ENCODE peak calls at places on chromosomes 6 and 20, in nine cellular contexts. J, S, Q, E, O, Z, A, U and W are unnamed samples. For H3K9me3, the result is how much of the 10 kb centered on the place peaks cover.

GRCh38 chr20:4076671-4077070 is 61.3 kb upstream of the RNF24 start:
- DNase-seq in J (no peak), S (no peak), Q (no peak), E (no peak), O (no peak), Z (no peak), A (no peak), U (no peak), W (peak)

GRCh38 chr20:33668087-33668790 is 1.5 kb downstream of the ACTL10 start:
- DNase-seq in J (peak), S (no peak), Q (no peak), E (peak), O (peak), Z (peak), A (no peak), U (no peak), W (no peak)

GRCh38 chr20:56018194-56018593 is 12.9 kb upstream of the CBLN4 start:
- DNase-seq in J (no peak), S (no peak), Q (no peak), E (no peak), O (no peak), Z (no peak), A (no peak), U (no peak), W (no peak)

GRCh38 chr6:112049051-112049799 is 4.7 kb upstream of the CCN6 start:
- DNase-seq in J (no peak), S (no peak), Q (no peak), E (no peak), O (no peak), Z (no peak), A (no peak), U (no peak), W (peak)

GRCh38 chr6:144543006-144543871 is 258.1 kb downstream of the UTRN start:
- DNase-seq in J (no peak), S (no peak), Q (no peak), E (no peak), O (no peak), Z (no peak), A (no peak), U (no peak), W (peak)

GRCh38 chr6:15066433-15067337 is 179.2 kb upstream of the JARID2 start:
- DNase-seq in J (peak), S (no peak), Q (no peak), E (peak), O (peak), Z (no peak), A (no peak), U (peak), W (peak)

GRCh38 chr20:23454816-23455215 is 2.1 kb upstream of the CST11 start:
- DNase-seq in J (no peak), S (no peak), Q (no peak), E (no peak), O (no peak), Z (no peak), A (no peak), U (no peak), W (no peak)

GRCh38 chr6:44667668-44668390 is 280.3 kb downstream of the CDC5L start:
- DNase-seq in J (peak), S (peak), Q (peak), E (no peak), O (peak), Z (no peak), A (peak), U (peak), W (peak)

GRCh38 chr20:10225439-10226080 is 6.9 kb downstream of the SNAP25 start:
- DNase-seq in J (no peak), S (no peak), Q (no peak), E (no peak), O (no peak), Z (no peak), A (peak), U (no peak), W (no peak)

GRCh38 chr20:25195962-25196700 is 619 bp downstream of the ENTPD6 start:
- DNase-seq in J (no peak), S (peak), Q (peak), E (no peak), O (peak), Z (no peak), A (peak), U (peak), W (peak)

GRCh38 chr20:57210054-57210910 is 56.2 kb downstream of the BMP7 start:
- DNase-seq in J (peak), S (no peak), Q (no peak), E (no peak), O (no peak), Z (no peak), A (no peak), U (peak), W (no peak)

GRCh38 chr6:139117734-139118133 is 17.1 kb upstream of the HECA start:
- DNase-seq in J (no peak), S (no peak), Q (no peak), E (no peak), O (no peak), Z (no peak), A (no peak), U (no peak), W (no peak)

GRCh38 chr6:53793318-53793975 is 1.4 kb upstream of the LRRC1 start:
- DNase-seq in J (no peak), S (no peak), Q (peak), E (no peak), O (peak), Z (no peak), A (peak), U (peak), W (peak)

GRCh38 chr6:143864234-143864633 is at the start of gene ZC2HC1B:
- DNase-seq in J (no peak), S (no peak), Q (no peak), E (no peak), O (no peak), Z (no peak), A (no peak), U (no peak), W (no peak)

GRCh38 chr20:58649288-58650180 is 1.5 kb upstream of the STX16 start:
- DNase-seq in J (peak), S (no peak), Q (no peak), E (peak), O (no peak), Z (no peak), A (no peak), U (peak), W (no peak)

GRCh38 chr6:163405412-163406309 is 8.9 kb upstream of the QKI start:
- DNase-seq in J (peak), S (peak), Q (no peak), E (peak), O (peak), Z (no peak), A (peak), U (peak), W (peak)

GRCh38 chr6:54010340-54011276 is 100.6 kb upstream of the MLIP start:
- DNase-seq in J (peak), S (no peak), Q (no peak), E (no peak), O (peak), Z (no peak), A (no peak), U (no peak), W (peak)

GRCh38 chr20:50690979-50691584 is at the start of gene RIPOR3:
- DNase-seq in J (no peak), S (no peak), Q (peak), E (no peak), O (peak), Z (no peak), A (peak), U (no peak), W (no peak)

GRCh38 chr6:130713144-130713543 is 114.1 kb upstream of the SMLR1 start:
- DNase-seq in J (no peak), S (no peak), Q (peak), E (no peak), O (no peak), Z (no peak), A (no peak), U (no peak), W (no peak)

GRCh38 chr20:6502999-6503398 is 264.5 kb upstream of the BMP2 start:
- DNase-seq in J (no peak), S (no peak), Q (no peak), E (no peak), O (no peak), Z (no peak), A (no peak), U (no peak), W (no peak)

GRCh38 chr6:13190391-13190790 is 137.9 kb downstream of the TBC1D7 start:
- DNase-seq in J (no peak), S (no peak), Q (no peak), E (no peak), O (no peak), Z (no peak), A (no peak), U (no peak), W (no peak)

GRCh38 chr6:101120747-101121146 is 239.6 kb upstream of the ASCC3 start:
- DNase-seq in J (no peak), S (no peak), Q (no peak), E (no peak), O (no peak), Z (no peak), A (no peak), U (no peak), W (no peak)

GRCh38 chr6:166760288-166760687 is 133.2 kb upstream of the RPS6KA2 start:
- DNase-seq in J (no peak), S (peak), Q (no peak), E (no peak), O (no peak), Z (peak), A (no peak), U (no peak), W (no peak)

GRCh38 chr20:25042531-25043498 is 15.1 kb downstream of the ACSS1 start:
- DNase-seq in J (no peak), S (peak), Q (no peak), E (peak), O (peak), Z (peak), A (no peak), U (peak), W (peak)

GRCh38 chr6:48389146-48390043 is 278.4 kb upstream of the PTCHD4 start:
- DNase-seq in J (no peak), S (no peak), Q (peak), E (no peak), O (no peak), Z (no peak), A (no peak), U (peak), W (no peak)

GRCh38 chr6:74182992-74183391 is 487.0 kb downstream of the CD109 start:
- DNase-seq in J (peak), S (no peak), Q (no peak), E (no peak), O (no peak), Z (no peak), A (no peak), U (no peak), W (no peak)

GRCh38 chr20:24993337-24994185 is 1.0 kb upstream of the APMAP start:
- DNase-seq in J (peak), S (no peak), Q (no peak), E (no peak), O (no peak), Z (no peak), A (no peak), U (no peak), W (no peak)

GRCh38 chr20:5095931-5096330 is 23.8 kb downstream of the PCNA start:
- DNase-seq in J (no peak), S (no peak), Q (no peak), E (peak), O (no peak), Z (no peak), A (no peak), U (no peak), W (no peak)

GRCh38 chr6:21079468-21080048 is 514.0 kb upstream of the SOX4 start:
- DNase-seq in J (no peak), S (no peak), Q (no peak), E (no peak), O (no peak), Z (no peak), A (peak), U (no peak), W (no peak)

GRCh38 chr6:46051962-46052361 is 36.3 kb upstream of the CLIC5 start:
- DNase-seq in J (no peak), S (no peak), Q (no peak), E (no peak), O (no peak), Z (no peak), A (no peak), U (no peak), W (no peak)

GRCh38 chr20:51447097-51447764 is 95.3 kb downstream of the NFATC2 start:
- DNase-seq in J (no peak), S (no peak), Q (no peak), E (peak), O (peak), Z (no peak), A (no peak), U (peak), W (no peak)

GRCh38 chr20:7346562-7346961 is 579.1 kb downstream of the BMP2 start:
- DNase-seq in J (no peak), S (no peak), Q (no peak), E (no peak), O (no peak), Z (no peak), A (no peak), U (no peak), W (no peak)

GRCh38 chr6:55034752-55035151 is 139.6 kb upstream of the HCRTR2 start:
- DNase-seq in J (no peak), S (no peak), Q (no peak), E (no peak), O (no peak), Z (no peak), A (no peak), U (no peak), W (no peak)

GRCh38 chr6:43579171-43579570 is 3.2 kb downstream of the POLH start:
- DNase-seq in J (no peak), S (no peak), Q (no peak), E (no peak), O (no peak), Z (no peak), A (no peak), U (no peak), W (no peak)
- H3K9me3 ChIP-seq in J (under half), S (under half), Q (under half), E (under half), O (under half), Z (under half), A (under half), U (under half), W (under half)

GRCh38 chr6:168012431-168013249 is 15.2 kb downstream of the KIF25 start:
- DNase-seq in J (no peak), S (no peak), Q (no peak), E (no peak), O (no peak), Z (no peak), A (no peak), U (no peak), W (no peak)
- H3K9me3 ChIP-seq in J (under half), S (under half), Q (under half), E (under half), O (under half), Z (under half), A (under half), U (under half), W (under half)

DNA sequence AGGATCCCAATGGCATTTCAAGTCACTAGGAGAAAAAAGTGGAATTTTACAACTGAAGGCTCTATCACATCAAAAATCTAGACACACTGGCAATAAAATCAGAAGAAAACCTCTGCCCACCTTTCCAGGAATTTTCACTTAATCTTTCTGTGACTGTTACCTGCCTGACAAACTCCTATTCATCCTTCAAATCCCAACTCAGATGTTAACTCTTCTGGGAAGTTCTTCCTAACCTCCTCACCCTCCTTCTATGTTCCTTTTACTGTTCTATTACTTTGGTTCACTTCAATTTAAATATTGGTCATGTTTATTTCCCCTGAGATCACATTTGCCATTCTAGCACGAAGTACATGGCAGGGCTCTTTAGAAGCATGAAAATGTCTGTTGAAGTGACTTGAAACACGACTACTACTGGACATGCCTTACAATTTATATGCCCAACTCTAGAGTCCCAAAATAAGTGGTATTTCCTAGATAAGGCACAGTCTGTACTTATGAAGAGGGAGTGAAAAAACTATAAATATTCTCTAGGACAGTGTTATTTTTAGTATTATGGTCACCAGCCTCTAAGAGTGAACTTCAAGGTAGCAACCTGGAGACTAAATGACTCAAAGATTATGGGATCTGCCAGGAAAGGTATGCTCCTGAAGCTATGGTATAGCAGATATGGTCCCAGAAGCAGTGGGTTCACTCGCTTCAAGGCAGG is 17.1 kb downstream of the CHD6 start:
- DNase-seq in J (no peak), S (no peak), Q (no peak), E (no peak), O (no peak), Z (no peak), A (no peak), U (no peak), W (no peak)
- H3K9me3 ChIP-seq in J (under half), S (half or more), Q (under half), E (under half), O (under half), Z (under half), A (under half), U (under half), W (under half)

GRCh38 chr6:921400-921799 is 228.5 kb upstream of the EXOC2 start:
- DNase-seq in J (no peak), S (no peak), Q (no peak), E (no peak), O (no peak), Z (no peak), A (no peak), U (no peak), W (no peak)

GRCh38 chr6:917939-918338 is 225.0 kb upstream of the EXOC2 start:
- DNase-seq in J (no peak), S (no peak), Q (no peak), E (no peak), O (no peak), Z (no peak), A (no peak), U (no peak), W (no peak)

GRCh38 chr6:920512-920911 is 227.6 kb upstream of the EXOC2 start:
- DNase-seq in J (no peak), S (no peak), Q (no peak), E (no peak), O (no peak), Z (no peak), A (no peak), U (no peak), W (no peak)

GRCh38 chr6:917296-917695 is 224.4 kb upstream of the EXOC2 start:
- DNase-seq in J (no peak), S (no peak), Q (no peak), E (no peak), O (no peak), Z (no peak), A (no peak), U (no peak), W (no peak)

DNA sequence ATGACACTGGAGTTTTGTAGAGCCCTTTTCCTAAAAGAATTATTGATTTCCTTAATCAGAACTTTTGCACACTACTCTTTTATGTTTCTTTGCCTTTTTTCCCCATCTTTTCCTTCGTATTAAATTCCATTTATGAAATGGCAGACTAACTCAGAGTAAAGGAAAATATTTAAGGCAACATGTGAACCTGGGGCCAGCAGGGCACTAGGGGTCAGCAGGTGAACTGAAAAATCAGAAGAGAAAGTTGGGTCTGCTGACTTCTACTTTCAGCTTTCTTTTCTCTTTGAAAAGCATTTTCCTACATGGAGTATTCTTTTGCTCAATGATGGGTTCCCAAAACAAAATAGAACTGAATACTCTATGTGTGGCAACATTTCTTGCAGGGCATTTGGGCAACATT is 226.6 kb upstream of the EXOC2 start:
- DNase-seq in J (no peak), S (no peak), Q (no peak), E (no peak), O (no peak), Z (no peak), A (no peak), U (no peak), W (no peak)
- H3K9me3 ChIP-seq in J (under half), S (under half), Q (under half), E (under half), O (under half), Z (under half), A (under half), U (under half), W (under half)

DNA sequence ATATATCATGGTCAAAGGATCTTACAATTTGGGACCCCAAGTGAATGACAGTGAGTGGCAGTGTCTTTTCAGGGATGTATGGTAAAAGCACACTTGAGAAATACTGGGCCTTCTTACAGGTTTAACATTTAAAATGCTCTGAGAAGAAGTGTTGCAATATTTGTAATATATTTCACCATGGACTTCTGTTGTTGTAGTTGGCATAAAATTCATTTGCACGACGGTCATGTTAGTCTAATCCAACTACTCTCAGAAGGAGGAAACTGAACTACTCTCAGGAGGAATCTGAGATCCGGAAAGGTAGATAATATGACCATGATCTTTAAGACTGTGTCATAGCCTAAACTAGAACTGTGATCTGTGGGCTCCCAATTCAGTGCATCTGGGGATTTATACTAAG is 700.1 kb downstream of the HDGFL1 start:
- DNase-seq in J (no peak), S (no peak), Q (no peak), E (no peak), O (no peak), Z (no peak), A (no peak), U (no peak), W (no peak)
- H3K9me3 ChIP-seq in J (under half), S (under half), Q (under half), E (under half), O (under half), Z (under half), A (under half), U (under half), W (under half)

GRCh38 chr20:13356087-13356486 is 135.0 kb downstream of the ISM1 start:
- DNase-seq in J (no peak), S (no peak), Q (no peak), E (no peak), O (no peak), Z (no peak), A (no peak), U (no peak), W (no peak)
- H3K9me3 ChIP-seq in J (under half), S (under half), Q (under half), E (under half), O (under half), Z (under half), A (under half), U (under half), W (under half)

DNA sequence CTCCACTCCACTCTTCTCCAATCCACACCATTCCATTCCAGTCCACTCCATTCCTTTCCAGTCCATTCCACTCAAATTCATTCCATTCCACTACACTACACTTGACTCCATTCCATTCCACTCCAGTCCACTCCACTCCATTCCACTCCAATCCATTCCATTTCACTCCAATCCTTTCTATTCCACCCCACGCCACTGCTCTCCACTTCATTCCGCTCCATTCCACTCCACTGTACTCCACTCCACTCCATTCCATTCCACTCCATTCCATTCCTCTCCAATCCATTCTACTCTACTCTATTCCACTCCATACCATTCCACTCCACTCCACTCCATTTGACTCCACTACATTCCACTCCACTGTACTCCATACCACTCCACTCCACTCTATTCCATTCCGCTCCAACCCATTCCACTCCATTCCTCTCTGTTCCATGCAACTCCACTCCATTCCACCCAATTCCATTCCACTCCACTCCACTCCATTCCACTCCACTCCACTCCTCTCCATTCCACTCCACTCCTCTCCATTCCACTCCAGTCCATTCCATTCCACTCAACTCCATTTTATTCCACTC is 23.4 kb upstream of the DEFB125 start:
- DNase-seq in J (no peak), S (no peak), Q (no peak), E (no peak), O (no peak), Z (no peak), A (no peak), U (no peak), W (no peak)
- H3K9me3 ChIP-seq in J (under half), S (under half), Q (half or more), E (under half), O (under half), Z (under half), A (under half), U (under half), W (under half)

GRCh38 chr6:154923199-154923869 is 71.8 kb upstream of the TIAM2 start:
- DNase-seq in J (no peak), S (no peak), Q (peak), E (no peak), O (no peak), Z (no peak), A (peak), U (no peak), W (no peak)
- H3K9me3 ChIP-seq in J (under half), S (under half), Q (under half), E (under half), O (under half), Z (under half), A (under half), U (under half), W (under half)

GRCh38 chr20:41598719-41599118 is 19.5 kb downstream of the CHD6 start:
- DNase-seq in J (no peak), S (no peak), Q (no peak), E (no peak), O (no peak), Z (no peak), A (no peak), U (no peak), W (no peak)
- H3K9me3 ChIP-seq in J (under half), S (half or more), Q (under half), E (half or more), O (under half), Z (under half), A (under half), U (under half), W (under half)